ENCODE peak calls at places on chromosome 1, in seven cellular contexts. M, C, R, J, X, Y and P are unnamed samples.
A peak's percentile ranks its signal among the peaks of the same experiment; 100 is the strongest.

GRCh38 chr1:69524010-69524409 is 43.7 kb upstream of the LRRC7 start:
- DNase-seq in C (no peak), J (no peak), R (no peak), Y (no peak), X (no peak), M (no peak), P (no peak)

GRCh38 chr1:33641099-33641830 is 168.8 kb downstream of the ZSCAN20 start:
- DNase-seq in R (no peak), C (no peak), X (no peak), Y (no peak), M (peak; percentile 62), J (no peak), P (no peak)

GRCh38 chr1:151294748-151295462 is 12.8 kb downstream of the ZNF687 start:
- DNase-seq in C (no peak), M (peak; percentile 70), J (no peak), R (no peak), X (no peak), Y (no peak), P (no peak)

GRCh38 chr1:176466514-176466913 is 3.5 kb downstream of the PAPPA2 start:
- DNase-seq in Y (no peak), C (no peak), J (no peak), M (peak; percentile 77), R (no peak), X (peak; percentile 4), P (no peak)

GRCh38 chr1:241163363-241163762 is 193.6 kb downstream of the RGS7 start:
- DNase-seq in J (no peak), X (no peak), M (peak; percentile 49), C (no peak), R (no peak), Y (no peak), P (no peak)

GRCh38 chr1:192151176-192151575 is 7.1 kb upstream of the RGS18 start:
- DNase-seq in J (no peak), M (peak; percentile 29), Y (no peak), X (no peak), R (no peak), C (no peak), P (no peak)

GRCh38 chr1:99306056-99306455 is 41.8 kb downstream of the PLPPR4 start:
- DNase-seq in Y (no peak), X (no peak), C (no peak), R (no peak), J (no peak), M (no peak), P (no peak)

GRCh38 chr1:227395391-227396028 is 77.2 kb upstream of the CDC42BPA start:
- DNase-seq in M (no peak), J (no peak), C (no peak), Y (no peak), R (no peak), X (no peak), P (no peak)

GRCh38 chr1:229844675-229845074 is 218.6 kb downstream of the URB2 start:
- DNase-seq in J (peak; percentile 24), R (no peak), C (no peak), M (no peak), Y (no peak), X (no peak), P (peak; percentile 89)

GRCh38 chr1:56666112-56666608 is 21.0 kb downstream of the PRKAA2 start:
- DNase-seq in Y (no peak), M (peak; percentile 54), R (no peak), X (no peak), C (no peak), J (no peak), P (no peak)

GRCh38 chr1:2091611-2092604 is 41.7 kb downstream of the PRKCZ start:
- DNase-seq in X (no peak), M (peak; percentile 83), C (no peak), J (no peak), R (no peak), Y (no peak), P (no peak)

GRCh38 chr1:236534164-236534651 is 10.4 kb downstream of the LGALS8 start:
- DNase-seq in R (no peak), M (no peak), X (no peak), Y (no peak), J (no peak), C (no peak), P (no peak)

GRCh38 chr1:109214695-109215623 is 1.2 kb downstream of the SARS1 start:
- DNase-seq in R (peak; percentile 80), X (peak; percentile 25), J (peak; percentile 54), C (peak; percentile 85), M (peak; percentile 59), Y (peak; percentile 27), P (peak; percentile 62)

GRCh38 chr1:160538985-160539651 is 16.1 kb upstream of the SLAMF6 start:
- DNase-seq in J (no peak), C (no peak), M (no peak), Y (no peak), X (no peak), R (no peak), P (no peak)

GRCh38 chr1:7298145-7298544 is 473.0 kb upstream of the VAMP3 start:
- DNase-seq in Y (no peak), R (no peak), J (no peak), C (no peak), X (no peak), M (peak; percentile 39), P (no peak)
- H3K4me3 ChIP-seq in Y (no peak overlapping the region), R (no peak overlapping the region), J (no peak overlapping the region), C (no peak overlapping the region), X (no peak overlapping the region), M (no peak overlapping the region), P (no peak overlapping the region)

GRCh38 chr1:79326875-79327274 is 320.3 kb upstream of the ADGRL4 start:
- DNase-seq in X (no peak), J (no peak), C (no peak), M (no peak), Y (no peak), R (no peak), P (no peak)

GRCh38 chr1:79322511-79323027 is 316.0 kb upstream of the ADGRL4 start:
- DNase-seq in X (no peak), M (no peak), C (no peak), R (no peak), Y (no peak), J (no peak), P (no peak)

GRCh38 chr1:79323240-79324025 is 316.9 kb upstream of the ADGRL4 start:
- DNase-seq in M (no peak), R (no peak), J (no peak), C (peak; percentile 99), Y (no peak), X (no peak), P (no peak)

GRCh38 chr1:79325705-79326104 is 319.2 kb upstream of the ADGRL4 start:
- DNase-seq in X (no peak), C (no peak), J (no peak), M (no peak), R (no peak), Y (no peak), P (no peak)

DNA sequence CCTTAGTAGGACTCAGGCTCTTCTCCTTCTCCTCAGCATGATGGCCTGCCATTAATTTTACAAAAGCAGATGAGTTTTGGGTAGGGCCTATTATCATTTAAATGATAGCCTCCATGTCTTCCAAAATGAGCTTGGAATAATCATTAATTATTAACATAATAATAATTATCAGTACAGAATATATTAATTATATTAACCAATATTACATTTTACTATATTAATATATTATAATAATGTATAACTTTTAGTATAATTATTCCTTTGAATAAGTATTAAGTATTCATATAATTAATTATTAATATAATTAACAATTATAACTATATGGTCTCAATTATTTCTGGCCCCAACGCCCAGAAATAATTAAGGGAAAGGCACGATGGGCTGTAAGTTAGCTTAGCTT is 318.6 kb upstream of the ADGRL4 start:
- DNase-seq in X (no peak), C (no peak), M (no peak), Y (no peak), J (no peak), R (no peak), P (no peak)
- H3K4me3 ChIP-seq in X (no peak overlapping the region), C (no peak overlapping the region), M (no peak overlapping the region), Y (no peak overlapping the region), J (no peak overlapping the region), R (no peak overlapping the region), P (no peak overlapping the region)

GRCh38 chr1:19390901-19391595 is 78.9 kb downstream of the SLC66A1 start:
- DNase-seq in R (no peak), C (peak; percentile 59), M (peak; percentile 55), J (peak; percentile 73), X (no peak), Y (peak; percentile 73), P (no peak)

GRCh38 chr1:19395678-19396192 is 83.6 kb downstream of the SLC66A1 start:
- DNase-seq in Y (no peak), M (no peak), R (no peak), X (peak; percentile 33), C (no peak), J (no peak), P (no peak)

GRCh38 chr1:19392221-19392620 is 80.1 kb downstream of the SLC66A1 start:
- DNase-seq in X (no peak), R (no peak), C (no peak), M (no peak), J (no peak), Y (no peak), P (no peak)

GRCh38 chr1:19391596-19391981 is 79.5 kb downstream of the SLC66A1 start:
- DNase-seq in R (no peak), J (no peak), C (no peak), X (no peak), Y (no peak), M (no peak), P (no peak)

DNA sequence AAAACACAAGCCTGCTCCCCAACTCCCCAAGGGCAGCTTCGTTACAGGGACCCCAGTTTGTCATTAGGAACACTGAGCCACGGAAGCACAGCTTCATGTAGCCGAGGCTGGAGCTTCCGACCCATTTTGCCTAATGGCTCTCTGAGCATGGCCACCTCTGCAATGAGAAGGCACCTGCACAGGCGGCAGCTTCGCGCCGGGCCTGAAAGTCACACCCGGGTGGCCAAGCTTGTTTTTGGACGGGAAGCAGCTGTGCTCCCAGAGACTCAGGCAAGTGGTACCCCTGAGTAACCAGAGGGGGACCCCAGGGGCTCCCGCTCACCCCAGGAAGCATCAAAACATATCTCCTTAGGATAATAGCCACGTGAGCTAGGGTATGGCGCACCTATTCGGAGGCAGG is 80.9 kb downstream of the SLC66A1 start:
- DNase-seq in Y (no peak), M (no peak), X (no peak), C (no peak), R (no peak), J (no peak), P (no peak)
- H3K4me3 ChIP-seq in Y (no peak overlapping the region), M (no peak overlapping the region), X (no peak overlapping the region), C (no peak overlapping the region), R (no peak overlapping the region), J (no peak overlapping the region), P (no peak overlapping the region)

DNA sequence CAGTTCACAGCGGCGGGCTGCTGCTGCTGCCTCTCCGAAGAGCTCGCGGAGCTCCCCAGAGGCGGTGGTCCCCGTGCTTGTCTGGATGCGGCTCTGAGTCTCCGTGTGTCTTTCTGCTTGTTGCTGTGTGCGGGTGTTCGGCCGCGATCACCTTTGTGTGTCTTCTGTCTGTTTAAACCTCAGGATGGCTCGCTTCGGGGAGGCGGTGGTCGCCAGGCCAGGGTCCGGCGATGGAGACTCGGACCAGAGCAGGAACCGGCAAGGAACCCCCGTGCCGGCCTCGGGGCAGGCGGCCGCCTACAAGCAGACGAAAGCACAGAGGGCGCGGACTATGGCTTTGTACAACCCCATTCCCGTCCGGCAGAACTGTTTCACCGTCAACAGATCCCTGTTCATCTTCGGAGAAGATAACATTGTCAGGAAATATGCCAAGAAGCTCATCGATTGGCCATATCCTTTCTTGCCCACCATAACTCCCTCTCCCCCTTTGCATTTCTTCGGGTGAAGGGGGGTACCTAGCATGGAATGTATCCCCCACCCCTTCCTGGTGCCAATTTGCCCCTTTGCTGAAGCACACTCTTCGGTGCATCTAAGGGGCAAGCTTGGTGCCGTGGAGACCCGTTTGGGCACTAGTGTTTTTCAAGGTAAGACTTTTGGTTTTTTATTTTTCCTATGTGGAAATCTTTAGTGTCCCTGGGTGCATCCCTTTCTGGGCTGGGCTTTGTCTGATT is 409 bp downstream of the CACNA1E start:
- DNase-seq in J (no peak), M (peak; percentile 38), R (no peak), C (no peak), X (no peak), Y (no peak), P (no peak)
- H3K4me3 ChIP-seq in J (no peak overlapping the region), M (peak overlapping the region; percentile 73), R (no peak overlapping the region), C (no peak overlapping the region), X (no peak overlapping the region), Y (no peak overlapping the region), P (no peak overlapping the region)